ENCODE peak calls at places on chromosomes 5 and 9, in four cellular contexts. A is right lobe of liver, L is IMR-90, Y is sigmoid colon. S is an unnamed sample.

GRCh38 chr9:26228273-26228672 is 550.0 kb upstream of the TUSC1 start:
- DNase-seq in L (peak), A (no peak), Y (no peak), S (no peak)

GRCh38 chr9:78668148-78668825 is 371.4 kb downstream of the PSAT1 start:
- DNase-seq in A (no peak), L (no peak), Y (no peak), S (no peak)

GRCh38 chr5:171648279-171648774 is 137.3 kb upstream of the SMIM23 start:
- DNase-seq in L (no peak), Y (no peak), A (no peak), S (no peak)

GRCh38 chr9:82148849-82149544 is 160.4 kb downstream of the SPATA31D1 start:
- DNase-seq in A (no peak), L (peak), Y (no peak), S (peak)

GRCh38 chr9:137791947-137792346 is 85.6 kb upstream of the CACNA1B start:
- DNase-seq in Y (no peak), L (no peak), A (no peak), S (no peak)

GRCh38 chr5:7017004-7017770 is 304.0 kb downstream of the TENT4A start:
- DNase-seq in L (no peak), Y (no peak), A (no peak), S (no peak)

GRCh38 chr5:154840435-154841272 is 9.7 kb downstream of the FAXDC2 start:
- DNase-seq in L (no peak), A (no peak), Y (peak), S (no peak)

GRCh38 chr9:119195521-119195920 is 173.7 kb downstream of the BRINP1 start:
- DNase-seq in Y (no peak), L (no peak), A (no peak), S (no peak)

GRCh38 chr9:3903273-3903672 is 377.5 kb upstream of the RFX3 start:
- DNase-seq in Y (no peak), L (no peak), A (peak), S (no peak)

GRCh38 chr5:68479524-68479923 is 264.0 kb downstream of the PIK3R1 start:
- DNase-seq in L (peak), Y (no peak), A (no peak), S (no peak)

GRCh38 chr9:126329476-126330275 is 3.0 kb downstream of the MVB12B start:
- DNase-seq in Y (no peak), L (no peak), A (no peak), S (no peak)

GRCh38 chr9:88991066-88992030 is at the start of gene S1PR3:
- DNase-seq in A (peak), Y (peak), L (no peak), S (no peak)

GRCh38 chr9:119924736-119925135 is 555.5 kb upstream of the BRINP1 start:
- DNase-seq in A (no peak), Y (no peak), L (no peak), S (no peak)

GRCh38 chr5:126219616-126220015 is 203.6 kb upstream of the GRAMD2B start:
- DNase-seq in Y (no peak), A (no peak), L (no peak), S (no peak)

GRCh38 chr5:333945-334344 is 12.4 kb downstream of the AHRR start:
- DNase-seq in A (no peak), L (no peak), Y (no peak), S (no peak)

GRCh38 chr5:136374003-136374402 is 8.7 kb upstream of the TRPC7 start:
- DNase-seq in Y (no peak), L (peak), A (no peak), S (peak)

GRCh38 chr5:115840825-115841224 is 540 bp downstream of the ATG12 start:
- DNase-seq in A (no peak), L (no peak), Y (no peak), S (no peak)

GRCh38 chr5:133820516-133820915 is 147.9 kb downstream of the C5orf15 start:
- DNase-seq in Y (no peak), L (no peak), A (no peak), S (no peak)

GRCh38 chr9:104805441-104805840 is 41.5 kb downstream of the NIPSNAP3B start:
- DNase-seq in A (no peak), Y (no peak), L (no peak), S (no peak)

GRCh38 chr5:32754251-32754650 is 43.1 kb downstream of the NPR3 start:
- DNase-seq in A (no peak), L (no peak), Y (no peak), S (no peak)

GRCh38 chr5:32753051-32753450 is 41.9 kb downstream of the NPR3 start:
- DNase-seq in Y (no peak), L (peak), A (no peak), S (peak)

DNA sequence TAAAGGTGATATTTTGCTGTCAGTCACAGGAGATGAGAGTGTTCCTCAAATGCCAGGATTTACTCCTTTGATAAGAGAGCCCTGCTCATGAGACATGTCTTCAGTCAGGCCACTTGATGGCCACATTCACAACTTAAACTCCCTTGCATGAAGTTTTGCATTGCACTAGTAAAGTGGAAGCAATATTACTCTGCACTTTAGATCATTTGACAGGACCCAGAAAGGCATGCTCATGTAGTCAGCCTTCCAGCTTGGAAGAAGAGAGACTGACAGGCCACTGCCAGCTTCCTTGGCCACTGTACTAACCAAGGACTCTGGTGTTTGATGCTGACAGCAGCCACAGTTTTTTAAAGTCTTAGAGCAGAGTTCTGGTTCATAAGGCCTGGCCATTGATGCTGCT is 42.6 kb downstream of the NPR3 start:
- DNase-seq in A (no peak), Y (no peak), L (peak), S (peak)
- TF ChIP-seq CTCF in A (no peak), Y (no peak), L (peak), S (no peak)

GRCh38 chr5:74542477-74542876 is 98.1 kb downstream of the ENC1 start:
- DNase-seq in Y (no peak), L (no peak), A (no peak), S (peak)
- TF ChIP-seq CTCF in Y (no peak), L (no peak), A (no peak), S (no peak)

GRCh38 chr5:140737486-140737885 is 37.2 kb downstream of the ZMAT2 start:
- DNase-seq in L (no peak), Y (no peak), A (no peak), S (no peak)

GRCh38 chr5:140734354-140734753 is 34.1 kb downstream of the ZMAT2 start:
- DNase-seq in Y (no peak), A (no peak), L (no peak), S (peak)
- TF ChIP-seq CTCF in Y (no peak), A (peak), L (peak), S (peak)

GRCh38 chr9:108142504-108143201 is 653.1 kb upstream of the KLF4 start:
- DNase-seq in Y (peak), L (peak), A (peak), S (peak)
- TF ChIP-seq CTCF in Y (no peak), L (no peak), A (no peak), S (peak)

GRCh38 chr9:121371495-121371911 is 1.5 kb upstream of the STOM start:
- DNase-seq in Y (no peak), A (no peak), L (no peak), S (no peak)

GRCh38 chr9:121372563-121373400 is 2.7 kb upstream of the STOM start:
- DNase-seq in Y (peak), A (no peak), L (peak), S (peak)

GRCh38 chr9:121372239-121372562 is 2.2 kb upstream of the STOM start:
- DNase-seq in Y (no peak), A (no peak), L (no peak), S (no peak)

GRCh38 chr9:121367651-121368510 is 2.2 kb downstream of the STOM start:
- DNase-seq in A (no peak), L (no peak), Y (no peak), S (no peak)

GRCh38 chr9:121369595-121370265 is at the start of gene STOM:
- DNase-seq in L (peak), A (peak), Y (peak), S (peak)
- TF ChIP-seq CTCF in L (no peak), A (no peak), Y (no peak), S (no peak)

DNA sequence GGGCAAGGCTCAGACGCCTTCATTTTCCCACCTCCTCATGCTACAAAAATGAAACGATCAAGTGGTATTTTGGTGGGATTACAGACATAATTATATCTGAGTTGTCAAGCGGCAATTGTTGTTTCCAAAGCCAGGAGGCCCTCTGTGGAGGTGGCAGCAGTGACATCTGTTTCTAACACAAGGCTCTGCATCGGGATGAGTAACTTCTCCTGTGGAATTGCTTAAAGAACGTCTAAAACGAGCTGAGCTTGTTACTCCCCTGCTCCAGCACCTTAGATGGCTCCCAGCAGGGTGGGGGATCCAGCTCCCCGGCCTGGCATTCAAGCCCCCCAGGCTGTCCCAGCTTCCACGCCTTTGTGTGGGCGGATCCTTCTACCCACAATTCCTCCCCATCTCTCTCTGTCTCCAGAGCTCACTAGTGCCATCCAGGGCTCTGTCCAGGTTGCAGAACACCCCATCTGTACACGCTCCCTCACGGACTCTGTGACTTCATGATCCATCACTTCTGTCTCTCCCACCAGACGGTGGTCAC is 36.8 kb downstream of the DAB2IP start:
- DNase-seq in L (no peak), Y (no peak), A (no peak), S (no peak)
- TF ChIP-seq CTCF in L (no peak), Y (no peak), A (no peak), S (no peak)

DNA sequence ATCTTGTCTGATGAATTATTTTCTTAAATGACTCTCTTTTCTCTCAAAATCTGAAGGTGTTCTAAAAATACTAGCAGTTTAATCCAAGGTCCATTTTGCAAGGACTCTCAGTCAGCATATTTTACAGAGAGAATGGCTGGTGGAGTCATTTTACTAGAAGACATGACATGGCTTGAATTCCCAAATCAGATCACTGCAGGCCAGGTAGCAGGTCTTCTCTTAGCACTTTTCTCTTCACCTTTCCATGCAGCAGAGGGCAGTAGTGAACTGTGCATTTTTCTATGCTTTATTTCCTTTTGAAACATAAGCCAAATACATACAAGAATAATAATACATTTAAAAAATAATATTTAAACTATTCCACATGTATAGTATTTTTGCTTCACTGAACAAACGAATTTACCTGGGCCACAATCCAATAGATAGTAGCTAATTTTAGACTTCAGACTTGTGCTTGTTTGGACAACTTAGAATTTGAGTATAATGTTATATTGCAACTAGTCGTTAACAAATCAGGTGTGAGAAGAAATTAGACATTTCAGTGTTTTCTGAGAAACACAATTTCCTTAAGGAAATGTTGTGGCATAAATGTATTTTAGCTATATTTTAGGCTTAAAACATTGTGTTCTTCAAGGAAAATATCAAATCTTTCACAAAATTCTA is 289.4 kb upstream of the DAB2 start:
- DNase-seq in A (peak), Y (no peak), L (peak), S (peak)
- TF ChIP-seq CTCF in A (peak), Y (no peak), L (peak), S (peak)

DNA sequence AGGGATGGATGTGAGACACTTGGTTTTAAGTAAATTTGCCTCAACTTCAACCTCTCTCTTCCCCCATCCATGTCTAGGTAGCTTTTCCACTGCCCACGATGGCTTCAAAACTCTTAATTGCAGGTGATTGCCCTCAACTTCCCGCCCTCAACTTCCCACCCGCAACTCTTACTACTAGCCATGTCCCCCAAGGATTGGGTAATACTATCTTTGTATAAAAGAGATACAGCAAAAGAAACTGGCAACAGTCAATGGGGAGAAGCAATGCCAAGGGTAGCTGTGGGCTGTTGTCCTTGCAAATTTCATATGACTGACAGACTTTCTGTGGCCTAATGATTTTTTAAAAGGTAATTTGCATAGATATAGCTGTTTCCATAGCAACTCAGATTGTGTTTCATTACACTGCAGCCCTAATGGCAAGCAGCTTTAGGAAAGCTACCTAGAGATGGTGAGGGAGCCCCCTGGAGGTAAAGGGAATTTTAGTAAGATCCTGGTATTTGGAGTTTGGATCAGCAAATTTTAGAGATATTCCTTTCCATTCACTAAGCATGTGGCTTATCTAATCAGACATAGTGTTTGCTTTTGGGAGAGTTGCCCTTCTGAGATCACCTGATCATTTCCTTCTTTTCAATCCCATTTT is 421.5 kb upstream of the DAP start:
- DNase-seq in Y (no peak), A (no peak), L (peak), S (peak)
- TF ChIP-seq CTCF in Y (no peak), A (peak), L (peak), S (peak)

DNA sequence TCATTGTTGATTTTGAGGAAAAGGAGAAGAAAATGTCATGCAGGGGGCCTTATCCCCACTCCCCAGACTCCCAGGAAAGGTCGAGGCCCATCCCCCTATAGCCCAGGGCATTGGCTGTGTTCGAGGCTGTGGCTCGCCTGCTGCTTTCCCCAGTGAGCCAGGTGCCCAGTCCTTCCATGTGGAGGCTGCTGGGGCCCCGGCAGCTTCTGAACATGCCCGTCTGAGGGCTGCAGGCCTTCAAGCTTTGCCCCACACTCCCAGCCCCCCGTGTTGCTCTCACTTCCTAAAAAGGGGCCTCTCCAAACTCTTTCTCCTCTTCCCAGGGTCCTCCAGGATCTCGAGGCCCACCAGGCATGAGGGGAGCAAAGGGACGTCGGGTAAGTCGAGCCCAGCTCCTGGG is 64.7 kb upstream of the ORM1 start:
- DNase-seq in Y (no peak), A (no peak), L (no peak), S (no peak)
- TF ChIP-seq CTCF in Y (no peak), A (no peak), L (no peak), S (no peak)